ENCODE peak calls at places on chromosomes 1 and 21, in five cellular contexts. Q is sigmoid colon, D is ovary, K is A549, R is stomach. L is an unnamed sample.

GRCh38 chr1:178684542-178685000 is 40.5 kb upstream of the RALGPS2 start:
- DNase-seq in Q (no peak), D (no peak), K (peak), R (no peak), L (no peak)

GRCh38 chr1:77382361-77382760 is 100.5 kb downstream of the AK5 start:
- DNase-seq in Q (no peak), D (no peak), K (no peak), R (no peak), L (no peak)

GRCh38 chr1:201904579-201904978 is 15.9 kb downstream of the SHISA4 start:
- DNase-seq in Q (peak), D (peak), K (no peak), R (no peak), L (no peak)

GRCh38 chr1:201636065-201636464 is 97.1 kb downstream of the NAV1 start:
- DNase-seq in Q (no peak), D (no peak), K (no peak), R (no peak), L (no peak)

GRCh38 chr1:69739181-69739580 is 171.5 kb downstream of the LRRC7 start:
- DNase-seq in Q (no peak), D (no peak), K (no peak), R (no peak), L (no peak)

GRCh38 chr1:42743302-42744029 is 3.4 kb upstream of the CLDN19 start:
- DNase-seq in Q (no peak), D (no peak), K (no peak), R (no peak), L (peak)

GRCh38 chr1:103056423-103056822 is 51.9 kb downstream of the COL11A1 start:
- DNase-seq in Q (no peak), D (no peak), K (no peak), R (no peak), L (no peak)

GRCh38 chr1:115782571-115783281 is 14.2 kb upstream of the CASQ2 start:
- DNase-seq in Q (no peak), D (no peak), K (no peak), R (no peak), L (no peak)

GRCh38 chr1:5480906-5481305 is 511.3 kb downstream of the NPHP4 start:
- DNase-seq in Q (no peak), D (no peak), K (no peak), R (no peak), L (no peak)

GRCh38 chr1:226457307-226457712 is 49.4 kb upstream of the PARP1 start:
- DNase-seq in Q (no peak), D (no peak), K (no peak), R (no peak), L (no peak)

GRCh38 chr1:182069028-182069466 is 7.5 kb upstream of the ZNF648 start:
- DNase-seq in Q (no peak), D (peak), K (peak), R (peak), L (no peak)

GRCh38 chr1:176880954-176881595 is 283.4 kb downstream of the ASTN1 start:
- DNase-seq in Q (peak), D (peak), K (peak), R (peak), L (peak)

GRCh38 chr1:101282314-101283087 is 45.7 kb downstream of the S1PR1 start:
- DNase-seq in Q (no peak), D (no peak), K (no peak), R (no peak), L (no peak)

GRCh38 chr1:215421772-215422171 is 145.3 kb upstream of the KCTD3 start:
- DNase-seq in Q (no peak), D (no peak), K (no peak), R (no peak), L (no peak)

GRCh38 chr1:75529488-75529887 is 81.4 kb downstream of the SLC44A5 start:
- DNase-seq in Q (no peak), D (no peak), K (no peak), R (no peak), L (no peak)

GRCh38 chr1:232922475-232922874 is 27.9 kb upstream of the NTPCR start:
- DNase-seq in Q (no peak), D (no peak), K (no peak), R (no peak), L (no peak)

GRCh38 chr1:75135829-75136142 is 1.6 kb downstream of the LHX8 start:
- DNase-seq in Q (no peak), D (no peak), K (no peak), R (no peak), L (no peak)

GRCh38 chr21:14271053-14271452 is 55.1 kb downstream of the RBM11 start:
- DNase-seq in Q (no peak), D (no peak), K (no peak), R (no peak), L (no peak)

GRCh38 chr1:31764307-31765040 is at the start of gene ADGRB2:
- DNase-seq in Q (no peak), D (no peak), K (no peak), R (no peak), L (no peak)

GRCh38 chr1:236845830-236846229 is 50.7 kb downstream of the MTR start:
- DNase-seq in Q (no peak), D (no peak), K (no peak), R (no peak), L (no peak)

GRCh38 chr1:193729429-193729828 is 543.0 kb upstream of the B3GALT2 start:
- DNase-seq in Q (no peak), D (no peak), K (no peak), R (no peak), L (no peak)

DNA sequence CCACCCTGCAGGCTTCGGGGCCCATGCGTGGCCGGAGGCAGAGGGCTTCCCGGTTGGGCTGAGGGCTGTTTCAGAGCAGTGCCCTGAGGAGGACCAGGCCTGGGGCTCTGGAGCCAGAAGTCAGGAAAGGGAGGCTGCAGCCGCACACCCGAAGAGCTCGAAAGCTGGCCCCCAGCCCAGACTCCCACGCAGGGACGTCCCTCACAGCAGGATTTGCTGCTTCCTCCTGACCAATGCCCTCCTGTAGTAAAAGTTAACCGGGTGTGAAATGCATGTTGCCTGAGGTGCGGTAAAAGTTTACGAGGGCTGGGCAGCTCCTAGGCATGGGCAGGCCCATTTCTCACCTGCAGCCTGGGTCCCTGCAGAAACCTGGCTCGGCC is 101.5 kb upstream of the ARHGEF16 start:
- DNase-seq in Q (peak), D (peak), K (no peak), R (no peak), L (no peak)
- H3K27ac ChIP-seq in Q (peak), D (peak), K (no peak), R (peak), L (peak)

DNA sequence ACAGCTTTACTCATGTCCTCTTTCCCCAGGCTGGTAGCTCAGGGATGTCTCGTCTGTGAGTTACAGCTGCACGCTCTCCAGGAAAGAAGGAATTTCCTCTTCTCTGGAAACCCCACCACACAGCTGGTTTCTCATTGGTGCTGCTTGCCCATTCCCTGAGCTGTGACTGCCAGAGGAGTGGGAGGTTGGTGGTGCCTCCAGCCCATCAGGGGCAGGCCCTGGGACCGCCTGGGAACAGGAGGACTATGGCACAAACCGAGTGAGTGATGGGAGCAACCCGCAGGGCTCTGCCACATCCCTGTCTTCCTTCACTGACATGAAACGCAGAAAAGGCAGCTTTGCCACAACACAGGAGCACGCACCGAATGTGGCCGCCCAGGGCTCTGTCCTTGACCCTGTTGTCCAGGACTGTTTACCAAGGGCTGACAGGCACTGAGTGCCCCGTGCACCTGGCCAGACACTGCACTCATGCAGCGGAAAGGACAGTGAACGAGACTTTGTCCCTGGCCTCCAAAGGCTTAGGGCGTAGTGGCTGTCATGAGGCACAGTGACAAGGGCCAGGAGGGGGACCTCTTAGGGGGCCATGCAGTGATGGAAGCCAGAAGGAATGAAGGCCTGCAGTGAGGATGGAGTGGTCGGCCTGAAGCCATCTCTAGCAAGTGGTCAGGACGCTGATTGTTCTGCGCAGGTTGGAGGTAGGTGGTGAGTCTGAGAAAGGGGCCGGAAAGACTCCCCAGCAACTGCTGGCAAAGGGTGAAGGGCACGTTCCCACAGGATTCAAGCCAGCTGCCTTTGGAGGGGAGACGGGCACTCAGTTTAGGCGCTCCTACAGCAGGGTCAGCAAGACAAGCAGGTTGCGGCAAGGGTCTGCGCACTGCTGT is 1.7 kb upstream of the CCNL2 start:
- DNase-seq in Q (no peak), D (no peak), K (no peak), R (no peak), L (no peak)
- TF ChIP-seq EP300 in Q (no peak), D (no peak), K (no peak), R (no peak), L (no peak)

DNA sequence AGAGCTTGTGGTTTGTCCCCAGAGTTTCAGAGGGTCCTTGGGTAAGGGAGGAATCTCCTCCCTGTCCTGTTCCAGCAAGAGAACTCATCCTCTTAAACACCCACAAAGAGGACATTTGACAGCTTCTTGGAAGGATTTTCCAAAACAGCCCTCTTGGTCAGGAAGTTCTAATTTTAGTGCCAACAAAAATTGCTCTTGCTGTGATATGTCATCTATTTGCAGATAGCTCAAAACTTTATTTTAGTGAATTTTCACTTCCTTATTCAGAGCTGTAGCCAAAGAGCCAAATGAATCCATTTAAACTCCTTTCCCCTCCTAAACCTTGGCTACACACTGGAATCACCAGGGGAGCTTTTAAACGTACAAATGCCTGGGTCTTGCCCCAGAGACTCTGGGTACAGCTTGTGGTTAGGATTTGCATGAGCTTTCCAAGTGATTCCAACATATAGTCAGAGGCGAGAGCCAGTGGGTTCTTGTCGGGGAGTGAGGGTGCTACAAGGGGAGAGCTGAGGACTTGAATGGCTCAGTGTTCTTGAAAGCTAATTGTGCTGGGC is 11.8 kb upstream of the RASSF5 start:
- DNase-seq in Q (no peak), D (no peak), K (no peak), R (no peak), L (no peak)
- H3K27ac ChIP-seq in Q (no peak), D (no peak), K (no peak), R (peak), L (no peak)

GRCh38 chr1:203173566-203173965 is 2.1 kb downstream of the MYBPH start:
- DNase-seq in Q (no peak), D (no peak), K (no peak), R (no peak), L (no peak)
- TF ChIP-seq EP300 in Q (no peak), D (no peak), K (no peak), R (no peak), L (no peak)

GRCh38 chr1:15204931-15205330 is 42.1 kb upstream of the FHAD1 start:
- DNase-seq in Q (no peak), D (no peak), K (no peak), R (no peak), L (no peak)

GRCh38 chr1:15198684-15199083 is 45.1 kb downstream of the TMEM51 start:
- DNase-seq in Q (no peak), D (no peak), K (no peak), R (peak), L (no peak)

GRCh38 chr1:15201849-15202551 is 45.0 kb upstream of the FHAD1 start:
- DNase-seq in Q (no peak), D (no peak), K (peak), R (peak), L (no peak)

GRCh38 chr1:15197591-15198447 is 44.3 kb downstream of the TMEM51 start:
- DNase-seq in Q (no peak), D (no peak), K (no peak), R (no peak), L (no peak)

GRCh38 chr1:15201221-15201620 is 45.8 kb upstream of the FHAD1 start:
- DNase-seq in Q (no peak), D (no peak), K (no peak), R (no peak), L (no peak)
- H3K27ac ChIP-seq in Q (peak), D (no peak), K (peak), R (peak), L (no peak)

DNA sequence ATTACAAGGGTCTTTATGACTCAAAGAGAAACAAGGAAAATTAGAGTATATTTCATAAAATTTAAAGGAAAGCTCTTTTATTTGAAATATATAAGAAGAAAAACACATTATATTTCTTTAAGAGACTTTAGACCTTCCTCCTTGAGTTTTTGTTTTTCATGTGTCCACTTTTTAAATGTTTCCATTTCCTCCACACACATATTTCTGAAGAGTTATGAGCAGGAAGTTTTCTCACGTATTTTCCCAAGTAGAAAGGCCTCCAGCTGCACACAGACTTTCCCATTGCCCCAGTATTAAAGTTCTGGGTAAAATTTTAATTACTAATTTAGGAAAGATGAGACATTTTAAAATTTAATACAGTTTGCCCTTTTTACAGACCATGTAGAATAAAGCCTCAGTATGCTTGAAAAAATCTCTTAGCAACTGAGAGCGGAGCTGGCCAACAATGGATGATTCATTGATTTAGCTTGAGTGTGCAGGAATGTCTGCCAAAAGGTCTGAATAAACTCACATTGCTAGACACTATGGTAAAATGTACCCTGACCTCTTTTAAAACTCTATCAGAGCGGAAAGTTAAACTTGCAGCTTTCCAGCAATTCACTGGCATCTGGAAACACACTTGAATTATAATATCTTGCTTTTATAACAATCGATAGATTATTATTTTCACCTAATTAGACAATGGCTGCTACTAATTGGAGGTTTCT is 57.9 kb downstream of the DDAH1 start:
- DNase-seq in Q (peak), D (peak), K (peak), R (peak), L (no peak)
- TF ChIP-seq EP300 in Q (no peak), D (no peak), K (no peak), R (no peak), L (no peak)

GRCh38 chr1:246681822-246682221 is 42.4 kb upstream of the SCCPDH start:
- DNase-seq in Q (no peak), D (no peak), K (no peak), R (no peak), L (no peak)
- H3K27ac ChIP-seq in Q (peak), D (no peak), K (no peak), R (peak), L (no peak)

DNA sequence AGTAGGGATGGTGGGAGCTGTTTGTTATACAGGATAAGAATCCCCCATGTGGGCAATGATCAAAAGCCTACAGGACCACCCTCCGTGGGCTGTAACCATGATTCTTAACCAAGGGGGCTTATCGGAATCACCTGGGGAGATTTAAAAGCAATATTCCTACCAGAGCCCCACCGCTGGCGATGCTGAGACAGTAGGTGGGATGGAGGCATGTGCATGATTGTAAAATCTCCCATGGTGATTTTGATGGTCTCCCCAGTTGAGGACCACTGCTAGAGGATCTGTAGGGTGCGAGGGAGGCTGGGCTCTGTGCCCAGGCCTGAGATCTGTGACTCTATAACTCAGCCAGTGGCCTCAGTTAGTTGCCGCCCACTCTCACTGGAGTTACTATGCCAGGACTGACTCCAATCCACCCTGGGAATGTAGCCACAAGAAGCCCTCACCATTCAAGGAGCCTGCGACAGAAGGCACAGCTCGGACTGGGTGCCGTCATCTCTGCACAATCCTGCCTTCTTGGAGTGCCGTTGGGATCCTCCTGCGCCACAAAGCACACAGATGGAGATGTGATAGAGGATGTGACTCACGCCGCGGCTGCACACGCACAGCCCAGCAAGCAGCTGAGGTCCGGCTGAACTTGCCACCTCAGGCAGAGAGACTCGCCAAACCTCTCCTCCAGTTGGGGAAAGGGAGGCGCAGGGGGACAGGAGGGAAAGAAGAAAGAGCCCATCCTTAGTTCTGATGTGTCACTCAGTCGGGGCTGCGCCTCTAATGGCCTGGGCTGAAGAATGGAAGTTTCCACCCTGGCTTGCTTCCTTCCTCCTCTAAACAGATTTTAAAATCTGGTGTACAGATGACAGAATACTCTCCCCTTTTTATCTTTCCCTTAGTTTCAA is 26.5 kb downstream of the AKNAD1 start:
- DNase-seq in Q (peak), D (peak), K (peak), R (peak), L (peak)
- TF ChIP-seq EP300 in Q (no peak), D (no peak), K (no peak), R (no peak), L (no peak)

DNA sequence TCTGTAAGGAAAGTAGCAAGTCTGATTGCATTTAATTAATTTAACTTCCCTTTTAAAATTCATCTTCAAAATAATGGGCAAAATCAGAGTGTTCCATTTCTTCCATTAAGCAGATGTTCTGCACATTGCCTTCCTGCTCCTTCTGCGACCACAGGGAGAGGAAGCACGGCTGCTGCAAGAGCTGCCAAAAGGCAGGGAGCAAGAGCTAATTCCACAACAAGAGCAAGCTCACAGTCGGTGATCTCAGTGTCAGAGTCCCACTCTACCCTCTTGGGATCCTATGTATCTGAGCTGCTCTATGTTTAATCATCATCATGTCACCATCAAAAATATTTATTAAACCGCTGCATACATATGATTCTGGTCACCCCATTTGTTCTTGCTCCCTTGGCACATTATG is 255.3 kb upstream of the CAMK1G start:
- DNase-seq in Q (no peak), D (no peak), K (no peak), R (no peak), L (no peak)
- H3K27ac ChIP-seq in Q (no peak), D (no peak), K (no peak), R (no peak), L (no peak)

GRCh38 chr1:228664399-228664914 is 70.8 kb upstream of the RHOU start:
- DNase-seq in Q (peak), D (peak), K (peak), R (peak), L (peak)
- TF ChIP-seq EP300 in Q (no peak), D (no peak), K (no peak), R (no peak), L (no peak)